ENCODE peak calls at places on chromosomes 6 and 20, in five cellular contexts. One of them, this sample, is unnamed.

GRCh38 chr20:25297141-25297905 is 49.4 kb downstream of the PYGB start:
- DNase-seq in left lung: no peak
- DNase-seq in MM.1S: peak; percentile 82
- DNase-seq in GM23248: no peak
- DNase-seq in CD8-positive, alpha-beta T cell: no peak
- DNase-seq in this sample: no peak

GRCh38 chr20:22248052-22248667 is 336.2 kb downstream of the FOXA2 start:
- DNase-seq in GM23248: peak; percentile 43
- DNase-seq in left lung: no peak
- DNase-seq in MM.1S: no peak
- DNase-seq in CD8-positive, alpha-beta T cell: no peak
- DNase-seq in this sample: no peak

GRCh38 chr20:7744411-7744810 is 195.8 kb downstream of the HAO1 start:
- DNase-seq in GM23248: peak; percentile 84
- DNase-seq in left lung: no peak
- DNase-seq in CD8-positive, alpha-beta T cell: no peak
- DNase-seq in MM.1S: no peak
- DNase-seq in this sample: no peak

GRCh38 chr6:112180095-112180820 is 74.1 kb downstream of the LAMA4 start:
- DNase-seq in left lung: no peak
- DNase-seq in GM23248: peak; percentile 84
- DNase-seq in MM.1S: peak; percentile 67
- DNase-seq in CD8-positive, alpha-beta T cell: peak; percentile 17
- DNase-seq in this sample: peak; percentile 36

GRCh38 chr20:20443509-20443908 is 75.6 kb downstream of the INSM1 start:
- DNase-seq in left lung: no peak
- DNase-seq in MM.1S: no peak
- DNase-seq in CD8-positive, alpha-beta T cell: no peak
- DNase-seq in GM23248: no peak
- DNase-seq in this sample: no peak

GRCh38 chr20:44247676-44248419 is 740 bp downstream of the GDAP1L1 start:
- DNase-seq in CD8-positive, alpha-beta T cell: no peak
- DNase-seq in GM23248: peak; percentile 46
- DNase-seq in MM.1S: peak; percentile 16
- DNase-seq in left lung: no peak
- DNase-seq in this sample: no peak

GRCh38 chr6:123423130-123423529 is 213.6 kb downstream of the TRDN start:
- DNase-seq in MM.1S: no peak
- DNase-seq in GM23248: no peak
- DNase-seq in left lung: no peak
- DNase-seq in CD8-positive, alpha-beta T cell: no peak
- DNase-seq in this sample: no peak

GRCh38 chr20:63743210-63743970 is 3.8 kb downstream of the SLC2A4RG start:
- DNase-seq in GM23248: no peak
- DNase-seq in MM.1S: no peak
- DNase-seq in left lung: peak; percentile 67
- DNase-seq in CD8-positive, alpha-beta T cell: no peak
- DNase-seq in this sample: no peak

GRCh38 chr6:39005774-39006173 is 42.8 kb upstream of the GLP1R start:
- DNase-seq in MM.1S: no peak
- DNase-seq in GM23248: no peak
- DNase-seq in left lung: no peak
- DNase-seq in CD8-positive, alpha-beta T cell: no peak
- DNase-seq in this sample: no peak

GRCh38 chr6:21887301-21888185 is 294.0 kb downstream of the SOX4 start:
- DNase-seq in left lung: no peak
- DNase-seq in MM.1S: no peak
- DNase-seq in GM23248: no peak
- DNase-seq in CD8-positive, alpha-beta T cell: no peak
- DNase-seq in this sample: no peak

GRCh38 chr6:139323511-139324445 is 32.0 kb upstream of the TXLNB start:
- DNase-seq in left lung: no peak
- DNase-seq in MM.1S: peak; percentile 50
- DNase-seq in CD8-positive, alpha-beta T cell: peak; percentile 70
- DNase-seq in GM23248: peak; percentile 69
- DNase-seq in this sample: peak; percentile 74

GRCh38 chr6:65113581-65113980 is 593.4 kb downstream of the EYS start:
- DNase-seq in GM23248: no peak
- DNase-seq in CD8-positive, alpha-beta T cell: no peak
- DNase-seq in MM.1S: no peak
- DNase-seq in left lung: no peak
- DNase-seq in this sample: no peak

GRCh38 chr20:63366658-63367360 is 5.7 kb upstream of the CHRNA4 start:
- DNase-seq in MM.1S: no peak
- DNase-seq in left lung: peak; percentile 66
- DNase-seq in CD8-positive, alpha-beta T cell: no peak
- DNase-seq in GM23248: no peak
- DNase-seq in this sample: no peak

GRCh38 chr6:111803384-111803783 is 69.9 kb downstream of the FYN start:
- DNase-seq in MM.1S: peak; percentile 50
- DNase-seq in CD8-positive, alpha-beta T cell: no peak
- DNase-seq in left lung: no peak
- DNase-seq in GM23248: no peak
- DNase-seq in this sample: no peak

GRCh38 chr20:4187147-4187546 is 171.8 kb upstream of the RNF24 start:
- DNase-seq in CD8-positive, alpha-beta T cell: no peak
- DNase-seq in left lung: no peak
- DNase-seq in GM23248: no peak
- DNase-seq in MM.1S: no peak
- DNase-seq in this sample: no peak

GRCh38 chr20:50980851-50981713 is 22.5 kb downstream of the MOCS3 start:
- DNase-seq in MM.1S: peak; percentile 56
- DNase-seq in left lung: no peak
- DNase-seq in CD8-positive, alpha-beta T cell: peak; percentile 45
- DNase-seq in GM23248: peak; percentile 87
- DNase-seq in this sample: no peak

GRCh38 chr20:50980071-50980681 is 21.6 kb downstream of the MOCS3 start:
- DNase-seq in CD8-positive, alpha-beta T cell: no peak
- DNase-seq in left lung: no peak
- DNase-seq in MM.1S: no peak
- DNase-seq in GM23248: peak; percentile 98
- DNase-seq in this sample: no peak

GRCh38 chr20:50982372-50982771 is 23.8 kb downstream of the MOCS3 start:
- DNase-seq in GM23248: peak; percentile 96
- DNase-seq in left lung: no peak
- DNase-seq in CD8-positive, alpha-beta T cell: no peak
- DNase-seq in MM.1S: no peak
- DNase-seq in this sample: no peak

GRCh38 chr20:50977066-50978045 is 18.7 kb downstream of the MOCS3 start:
- DNase-seq in left lung: no peak
- DNase-seq in MM.1S: no peak
- DNase-seq in CD8-positive, alpha-beta T cell: no peak
- DNase-seq in GM23248: no peak
- DNase-seq in this sample: no peak

DNA sequence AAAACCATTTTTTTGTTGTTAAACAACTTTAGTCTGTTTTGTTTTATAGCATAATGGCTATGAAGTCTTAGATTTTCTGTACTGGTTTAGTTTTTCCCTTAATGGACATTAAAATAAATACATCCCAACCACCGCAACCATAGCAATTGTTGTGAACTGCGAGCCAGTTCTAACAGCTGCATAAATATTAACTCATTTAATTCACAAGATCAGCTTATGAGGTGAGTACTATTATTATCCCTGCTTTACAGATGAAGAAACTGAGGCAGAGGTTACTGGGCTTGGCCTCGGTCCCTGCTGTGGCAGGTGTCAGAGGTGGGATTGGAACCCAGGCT is 23.1 kb downstream of the MOCS3 start:
- DNase-seq in left lung: no peak
- DNase-seq in GM23248: no peak
- DNase-seq in MM.1S: no peak
- DNase-seq in CD8-positive, alpha-beta T cell: no peak
- DNase-seq in this sample: no peak
- H3K27ac ChIP-seq in left lung: no peak overlapping the region
- H3K27ac ChIP-seq in GM23248: peak overlapping the region; percentile 61
- H3K27ac ChIP-seq in MM.1S: no peak overlapping the region
- H3K27ac ChIP-seq in CD8-positive, alpha-beta T cell: no peak overlapping the region
- H3K27ac ChIP-seq in this sample: no peak overlapping the region

GRCh38 chr6:157059781-157060180 is 263.5 kb downstream of the TMEM242 start:
- DNase-seq in left lung: no peak
- DNase-seq in MM.1S: no peak
- DNase-seq in GM23248: peak; percentile 26
- DNase-seq in CD8-positive, alpha-beta T cell: no peak
- DNase-seq in this sample: no peak
- H3K4me3 ChIP-seq in left lung: no peak overlapping the region
- H3K4me3 ChIP-seq in MM.1S: no peak overlapping the region
- H3K4me3 ChIP-seq in GM23248: no peak overlapping the region
- H3K4me3 ChIP-seq in CD8-positive, alpha-beta T cell: no peak overlapping the region
- H3K4me3 ChIP-seq in this sample: no peak overlapping the region

GRCh38 chr6:36155662-36156061 is 25.3 kb downstream of the MAPK13 start:
- DNase-seq in MM.1S: no peak
- DNase-seq in CD8-positive, alpha-beta T cell: no peak
- DNase-seq in GM23248: no peak
- DNase-seq in left lung: no peak
- DNase-seq in this sample: no peak
- H3K9me3 ChIP-seq in MM.1S: no peaks in the 10 kb centered on the region
- H3K9me3 ChIP-seq in CD8-positive, alpha-beta T cell: no peaks in the 10 kb centered on the region
- H3K9me3 ChIP-seq in GM23248: no peaks in the 10 kb centered on the region
- H3K9me3 ChIP-seq in left lung: no peaks in the 10 kb centered on the region
- H3K9me3 ChIP-seq in this sample: no peaks in the 10 kb centered on the region

GRCh38 chr20:13296070-13296469 is 75.0 kb downstream of the ISM1 start:
- DNase-seq in GM23248: no peak
- DNase-seq in CD8-positive, alpha-beta T cell: no peak
- DNase-seq in MM.1S: no peak
- DNase-seq in left lung: no peak
- DNase-seq in this sample: no peak
- H3K27ac ChIP-seq in GM23248: no peak overlapping the region
- H3K27ac ChIP-seq in CD8-positive, alpha-beta T cell: no peak overlapping the region
- H3K27ac ChIP-seq in MM.1S: no peak overlapping the region
- H3K27ac ChIP-seq in left lung: no peak overlapping the region
- H3K27ac ChIP-seq in this sample: no peak overlapping the region

GRCh38 chr6:2899596-2899995 is 3.5 kb downstream of the SERPINB9 start:
- DNase-seq in left lung: no peak
- DNase-seq in GM23248: no peak
- DNase-seq in MM.1S: no peak
- DNase-seq in CD8-positive, alpha-beta T cell: no peak
- DNase-seq in this sample: no peak

GRCh38 chr6:2900821-2901644 is 2.1 kb downstream of the SERPINB9 start:
- DNase-seq in left lung: no peak
- DNase-seq in MM.1S: no peak
- DNase-seq in GM23248: peak; percentile 9
- DNase-seq in CD8-positive, alpha-beta T cell: no peak
- DNase-seq in this sample: no peak

GRCh38 chr6:2902470-2902762 is 693 bp downstream of the SERPINB9 start:
- DNase-seq in left lung: no peak
- DNase-seq in GM23248: peak; percentile 52
- DNase-seq in MM.1S: no peak
- DNase-seq in CD8-positive, alpha-beta T cell: no peak
- DNase-seq in this sample: no peak

GRCh38 chr6:2896741-2897140 is 6.4 kb downstream of the SERPINB9 start:
- DNase-seq in CD8-positive, alpha-beta T cell: no peak
- DNase-seq in left lung: no peak
- DNase-seq in MM.1S: no peak
- DNase-seq in GM23248: no peak
- DNase-seq in this sample: no peak

GRCh38 chr6:2900221-2900807 is 2.8 kb downstream of the SERPINB9 start:
- DNase-seq in GM23248: peak; percentile 8
- DNase-seq in MM.1S: no peak
- DNase-seq in left lung: no peak
- DNase-seq in CD8-positive, alpha-beta T cell: no peak
- DNase-seq in this sample: no peak
- H3K4me3 ChIP-seq in GM23248: no peak overlapping the region
- H3K4me3 ChIP-seq in MM.1S: no peak overlapping the region
- H3K4me3 ChIP-seq in left lung: peak overlapping the region; percentile 76
- H3K4me3 ChIP-seq in CD8-positive, alpha-beta T cell: peak overlapping the region; percentile 90
- H3K4me3 ChIP-seq in this sample: peak overlapping the region; percentile 68

GRCh38 chr6:14466278-14466677 is 348.7 kb downstream of the CD83 start:
- DNase-seq in left lung: no peak
- DNase-seq in CD8-positive, alpha-beta T cell: no peak
- DNase-seq in GM23248: peak; percentile 66
- DNase-seq in MM.1S: no peak
- DNase-seq in this sample: no peak
- H3K9me3 ChIP-seq in left lung: no peaks in the 10 kb centered on the region
- H3K9me3 ChIP-seq in CD8-positive, alpha-beta T cell: no peaks in the 10 kb centered on the region
- H3K9me3 ChIP-seq in GM23248: no peaks in the 10 kb centered on the region
- H3K9me3 ChIP-seq in MM.1S: no peaks in the 10 kb centered on the region
- H3K9me3 ChIP-seq in this sample: no peaks in the 10 kb centered on the region

This sample was measured in effector memory CD4-positive, alpha-beta T cell.